ENCODE peak calls at places on chromosomes 3 and 15, in six cellular contexts. One of them, this sample, is unnamed.
A peak's percentile ranks its signal among the peaks of the same experiment; 100 is the strongest.

GRCh38 chr3:43796041-43796596 is 105.4 kb downstream of the ABHD5 start:
- DNase-seq in cardiac muscle cell: no peak
- DNase-seq in HCT116: no peak
- DNase-seq in heart left ventricle: no peak
- DNase-seq in lower lobe of right lung: no peak
- DNase-seq in psoas muscle: no peak
- DNase-seq in this sample: no peak

GRCh38 chr3:102360211-102360610 is 74.6 kb upstream of the ZPLD1 start:
- DNase-seq in cardiac muscle cell: no peak
- DNase-seq in HCT116: no peak
- DNase-seq in heart left ventricle: no peak
- DNase-seq in lower lobe of right lung: no peak
- DNase-seq in psoas muscle: no peak
- DNase-seq in this sample: no peak

GRCh38 chr15:48645558-48646330 is at the start of gene FBN1:
- DNase-seq in cardiac muscle cell: peak; percentile 94
- DNase-seq in HCT116: no peak
- DNase-seq in heart left ventricle: peak; percentile 74
- DNase-seq in lower lobe of right lung: peak; percentile 46
- DNase-seq in psoas muscle: peak; percentile 75
- DNase-seq in this sample: peak; percentile 95

GRCh38 chr3:157527471-157527881 is 24.3 kb upstream of the VEPH1 start:
- DNase-seq in cardiac muscle cell: peak; percentile 52
- DNase-seq in HCT116: no peak
- DNase-seq in heart left ventricle: no peak
- DNase-seq in lower lobe of right lung: no peak
- DNase-seq in psoas muscle: no peak
- DNase-seq in this sample: no peak

GRCh38 chr3:81554348-81554747 is 207.1 kb downstream of the GBE1 start:
- DNase-seq in cardiac muscle cell: peak; percentile 54
- DNase-seq in HCT116: no peak
- DNase-seq in heart left ventricle: no peak
- DNase-seq in lower lobe of right lung: no peak
- DNase-seq in psoas muscle: no peak
- DNase-seq in this sample: peak; percentile 33

GRCh38 chr3:20622304-20622703 is 436.3 kb upstream of the SGO1 start:
- DNase-seq in cardiac muscle cell: no peak
- DNase-seq in HCT116: no peak
- DNase-seq in heart left ventricle: no peak
- DNase-seq in lower lobe of right lung: no peak
- DNase-seq in psoas muscle: no peak
- DNase-seq in this sample: peak; percentile 49

GRCh38 chr15:40766194-40766830 is 2.4 kb downstream of the GCHFR start:
- DNase-seq in cardiac muscle cell: no peak
- DNase-seq in HCT116: no peak
- DNase-seq in heart left ventricle: no peak
- DNase-seq in lower lobe of right lung: peak; percentile 31
- DNase-seq in psoas muscle: no peak
- DNase-seq in this sample: peak; percentile 19

GRCh38 chr3:115581347-115582135 is 41.8 kb upstream of the GAP43 start:
- DNase-seq in cardiac muscle cell: peak; percentile 52
- DNase-seq in HCT116: no peak
- DNase-seq in heart left ventricle: no peak
- DNase-seq in lower lobe of right lung: no peak
- DNase-seq in psoas muscle: peak; percentile 25
- DNase-seq in this sample: peak; percentile 30

GRCh38 chr3:30455840-30456239 is 150.6 kb upstream of the TGFBR2 start:
- DNase-seq in cardiac muscle cell: peak; percentile 97
- DNase-seq in HCT116: no peak
- DNase-seq in heart left ventricle: peak; percentile 43
- DNase-seq in lower lobe of right lung: no peak
- DNase-seq in psoas muscle: peak; percentile 44
- DNase-seq in this sample: no peak

GRCh38 chr3:138082992-138083386 is 32.4 kb downstream of the DZIP1L start:
- DNase-seq in cardiac muscle cell: peak; percentile 50
- DNase-seq in HCT116: no peak
- DNase-seq in heart left ventricle: no peak
- DNase-seq in lower lobe of right lung: no peak
- DNase-seq in psoas muscle: no peak
- DNase-seq in this sample: no peak

GRCh38 chr15:64010719-64011118 is 35.6 kb downstream of the DAPK2 start:
- DNase-seq in cardiac muscle cell: peak; percentile 79
- DNase-seq in HCT116: peak; percentile 69
- DNase-seq in heart left ventricle: peak; percentile 76
- DNase-seq in lower lobe of right lung: peak; percentile 69
- DNase-seq in psoas muscle: peak; percentile 63
- DNase-seq in this sample: peak; percentile 84

GRCh38 chr3:12287727-12288465 is 974 bp upstream of the PPARG start:
- DNase-seq in cardiac muscle cell: peak; percentile 68
- DNase-seq in HCT116: no peak
- DNase-seq in heart left ventricle: peak; percentile 74
- DNase-seq in lower lobe of right lung: peak; percentile 70
- DNase-seq in psoas muscle: peak; percentile 39
- DNase-seq in this sample: peak; percentile 67

GRCh38 chr3:157089455-157090221 is 70.3 kb downstream of the CCNL1 start:
- DNase-seq in cardiac muscle cell: no peak
- DNase-seq in HCT116: no peak
- DNase-seq in heart left ventricle: peak; percentile 68
- DNase-seq in lower lobe of right lung: peak; percentile 52
- DNase-seq in psoas muscle: no peak
- DNase-seq in this sample: no peak

GRCh38 chr15:75661041-75661778 is 13.5 kb downstream of the SNX33 start:
- DNase-seq in cardiac muscle cell: peak; percentile 97
- DNase-seq in HCT116: no peak
- DNase-seq in heart left ventricle: peak; percentile 90
- DNase-seq in lower lobe of right lung: peak; percentile 90
- DNase-seq in psoas muscle: peak; percentile 88
- DNase-seq in this sample: peak; percentile 97

GRCh38 chr15:57718309-57718708 is 11.8 kb downstream of the POLR2M start:
- DNase-seq in cardiac muscle cell: no peak
- DNase-seq in HCT116: no peak
- DNase-seq in heart left ventricle: no peak
- DNase-seq in lower lobe of right lung: no peak
- DNase-seq in psoas muscle: no peak
- DNase-seq in this sample: no peak

GRCh38 chr15:38521316-38521715 is 43.3 kb downstream of the RASGRP1 start:
- DNase-seq in cardiac muscle cell: no peak
- DNase-seq in HCT116: no peak
- DNase-seq in heart left ventricle: no peak
- DNase-seq in lower lobe of right lung: no peak
- DNase-seq in psoas muscle: no peak
- DNase-seq in this sample: no peak

GRCh38 chr3:83460051-83460450 is 1498.7 kb upstream of the CADM2 start:
- DNase-seq in cardiac muscle cell: no peak
- DNase-seq in HCT116: no peak
- DNase-seq in heart left ventricle: no peak
- DNase-seq in lower lobe of right lung: no peak
- DNase-seq in psoas muscle: no peak
- DNase-seq in this sample: no peak

DNA sequence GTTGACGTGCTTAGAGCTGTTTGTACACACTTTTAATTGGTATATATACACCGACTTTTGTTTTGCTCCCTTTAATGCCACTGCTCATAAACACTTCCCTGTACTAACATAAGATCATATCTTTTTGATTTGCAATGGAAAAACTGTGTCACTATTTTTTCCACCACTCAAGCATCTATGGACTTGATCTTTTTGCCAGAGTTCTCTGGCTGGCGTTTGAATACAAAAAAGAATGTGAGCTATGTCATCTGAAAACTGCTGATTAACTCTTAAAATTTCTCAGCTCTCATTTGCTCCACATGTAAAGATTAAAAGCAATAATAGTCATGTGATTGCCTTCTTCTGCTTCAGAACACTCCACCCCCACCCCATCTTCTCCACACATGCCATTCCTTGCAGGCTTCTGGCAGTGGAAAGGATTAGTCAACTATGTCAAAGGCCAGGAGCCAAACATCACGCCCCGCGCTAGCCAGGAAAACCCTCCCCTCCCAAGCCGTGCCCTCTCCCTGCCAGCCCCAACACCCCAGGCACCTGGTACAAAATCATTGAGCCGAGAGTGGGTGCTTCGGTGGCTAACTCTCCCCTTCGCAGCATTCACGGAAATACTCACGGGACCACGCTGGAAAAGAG is 123.4 kb upstream of the MEF2A start:
- DNase-seq in cardiac muscle cell: peak; percentile 97
- DNase-seq in HCT116: peak; percentile 35
- DNase-seq in heart left ventricle: peak; percentile 89
- DNase-seq in lower lobe of right lung: no peak
- DNase-seq in psoas muscle: no peak
- DNase-seq in this sample: peak; percentile 89
- H3K4me3 ChIP-seq in cardiac muscle cell: no peak overlapping the region
- H3K4me3 ChIP-seq in HCT116: no peak overlapping the region
- H3K4me3 ChIP-seq in heart left ventricle: peak overlapping the region; percentile 17
- H3K4me3 ChIP-seq in lower lobe of right lung: no peak overlapping the region
- H3K4me3 ChIP-seq in psoas muscle: peak overlapping the region; percentile 33
- H3K4me3 ChIP-seq in this sample: no peak overlapping the region

DNA sequence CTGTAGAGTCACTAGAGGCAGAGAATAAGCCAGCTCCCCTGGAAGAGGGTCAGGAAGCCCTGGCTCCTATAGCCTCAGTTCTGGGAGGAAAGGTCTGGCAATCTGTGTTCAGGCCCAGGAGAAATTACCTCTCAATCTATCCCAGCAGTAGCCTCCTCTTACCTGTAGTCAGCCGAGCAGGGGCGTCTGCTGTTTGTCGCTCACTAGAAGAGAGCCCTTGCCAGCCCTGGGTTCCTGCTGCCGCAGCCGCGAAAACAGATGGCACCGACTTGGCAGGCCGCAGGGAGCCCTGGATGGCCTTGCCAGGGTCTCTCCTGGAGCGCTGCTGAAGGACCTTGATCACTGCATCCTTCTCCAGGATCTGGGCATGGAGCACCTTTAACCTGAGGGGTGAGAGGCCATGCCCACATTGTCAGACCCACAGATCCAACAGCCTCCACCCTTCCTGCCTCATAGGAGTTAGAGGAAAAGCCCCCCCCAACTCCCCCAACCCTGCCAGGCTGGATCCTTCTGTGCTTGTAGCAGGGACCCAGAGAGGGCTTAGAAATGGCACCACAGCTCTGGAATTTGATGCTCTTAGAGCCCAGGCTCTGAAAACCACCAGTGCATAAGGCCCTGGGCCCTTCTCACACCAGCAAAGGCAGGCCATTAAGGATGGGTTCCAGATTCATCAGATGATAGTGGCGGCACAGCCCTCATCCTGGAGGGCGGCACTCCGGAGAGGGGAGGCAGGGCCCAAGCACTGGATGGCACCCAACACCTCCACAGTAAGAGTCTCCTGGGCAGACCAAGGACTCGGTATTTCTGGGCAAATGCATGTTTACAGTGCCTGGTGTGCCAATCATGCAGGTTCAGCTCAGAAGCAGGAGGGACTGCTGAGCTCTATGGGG is 14.9 kb downstream of the AMOTL2 start:
- DNase-seq in cardiac muscle cell: no peak
- DNase-seq in HCT116: no peak
- DNase-seq in heart left ventricle: peak; percentile 59
- DNase-seq in lower lobe of right lung: peak; percentile 41
- DNase-seq in psoas muscle: no peak
- DNase-seq in this sample: no peak
- TF ChIP-seq CTCF in cardiac muscle cell: no peak
- TF ChIP-seq CTCF in HCT116: no peak
- TF ChIP-seq CTCF in heart left ventricle: no peak
- TF ChIP-seq CTCF in lower lobe of right lung: no peak
- TF ChIP-seq CTCF in psoas muscle: no peak
- TF ChIP-seq CTCF in this sample: no peak

GRCh38 chr15:100338971-100339444 is 2.8 kb downstream of the ADAMTS17 start:
- DNase-seq in cardiac muscle cell: peak; percentile 91
- DNase-seq in HCT116: peak; percentile 37
- DNase-seq in heart left ventricle: peak; percentile 47
- DNase-seq in lower lobe of right lung: no peak
- DNase-seq in psoas muscle: peak; percentile 49
- DNase-seq in this sample: peak; percentile 88

GRCh38 chr15:100343251-100343650 is 1.5 kb upstream of the ADAMTS17 start:
- DNase-seq in cardiac muscle cell: no peak
- DNase-seq in HCT116: no peak
- DNase-seq in heart left ventricle: no peak
- DNase-seq in lower lobe of right lung: no peak
- DNase-seq in psoas muscle: no peak
- DNase-seq in this sample: no peak

GRCh38 chr15:100340721-100341661 is 784 bp downstream of the ADAMTS17 start:
- DNase-seq in cardiac muscle cell: no peak
- DNase-seq in HCT116: no peak
- DNase-seq in heart left ventricle: no peak
- DNase-seq in lower lobe of right lung: no peak
- DNase-seq in psoas muscle: peak; percentile 37
- DNase-seq in this sample: no peak

GRCh38 chr15:100339999-100340398 is 1.8 kb downstream of the ADAMTS17 start:
- DNase-seq in cardiac muscle cell: no peak
- DNase-seq in HCT116: no peak
- DNase-seq in heart left ventricle: no peak
- DNase-seq in lower lobe of right lung: no peak
- DNase-seq in psoas muscle: no peak
- DNase-seq in this sample: no peak

GRCh38 chr15:100341662-100342560 is at the start of gene ADAMTS17:
- DNase-seq in cardiac muscle cell: peak; percentile 98
- DNase-seq in HCT116: peak; percentile 94
- DNase-seq in heart left ventricle: peak; percentile 96
- DNase-seq in lower lobe of right lung: peak; percentile 96
- DNase-seq in psoas muscle: peak; percentile 96
- DNase-seq in this sample: peak; percentile 80
- H3K4me3 ChIP-seq in cardiac muscle cell: peak within 1 kb of the TSS; percentile 76
- H3K4me3 ChIP-seq in HCT116: peak within 1 kb of the TSS; percentile 61
- H3K4me3 ChIP-seq in heart left ventricle: peak within 1 kb of the TSS; percentile 71
- H3K4me3 ChIP-seq in lower lobe of right lung: peak within 1 kb of the TSS; percentile 77
- H3K4me3 ChIP-seq in psoas muscle: peak within 1 kb of the TSS; percentile 95
- H3K4me3 ChIP-seq in this sample: peak within 1 kb of the TSS; percentile 53

DNA sequence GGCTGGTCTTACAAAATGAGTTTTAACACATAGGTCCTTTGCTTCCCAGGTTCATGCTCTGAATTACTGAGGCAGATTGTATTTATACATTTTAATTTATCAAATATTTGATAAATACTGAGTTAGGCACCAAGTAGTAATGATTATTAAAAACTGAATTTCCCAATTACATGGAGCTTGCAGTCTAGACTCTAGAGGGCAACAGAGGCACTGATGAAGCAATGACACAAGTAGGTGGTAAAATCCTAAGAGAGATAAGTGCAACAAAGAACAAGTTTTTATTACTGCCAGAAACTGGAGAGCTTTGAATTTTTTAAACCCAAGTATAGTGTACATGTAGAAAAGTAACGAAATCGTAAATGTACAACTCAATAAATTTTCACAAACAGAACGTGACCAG is 406.2 kb upstream of the RARB start:
- DNase-seq in cardiac muscle cell: peak; percentile 66
- DNase-seq in HCT116: no peak
- DNase-seq in heart left ventricle: no peak
- DNase-seq in lower lobe of right lung: no peak
- DNase-seq in psoas muscle: no peak
- DNase-seq in this sample: peak; percentile 68
- TF ChIP-seq CTCF in cardiac muscle cell: peak; percentile 65
- TF ChIP-seq CTCF in HCT116: peak; percentile 38
- TF ChIP-seq CTCF in heart left ventricle: peak; percentile 60
- TF ChIP-seq CTCF in lower lobe of right lung: peak; percentile 51
- TF ChIP-seq CTCF in psoas muscle: peak; percentile 53
- TF ChIP-seq CTCF in this sample: peak; percentile 57